ENCODE peak calls at places on chromosomes 3 and 15, in nine cellular contexts. R, J, V, T, S, Y, M, O and H are unnamed samples.

GRCh38 chr15:89839424-89839823 is 24.8 kb upstream of the ANPEP start:
- DNase-seq in S (no peak), Y (no peak), T (no peak), V (no peak), R (no peak), O (no peak), J (no peak), M (no peak), H (no peak)

GRCh38 chr3:119643528-119643927 is 16.9 kb downstream of the POPDC2 start:
- DNase-seq in T (peak), O (peak), V (no peak), J (no peak), R (no peak), M (no peak), Y (no peak), S (peak), H (no peak)

GRCh38 chr15:37695719-37696118 is 238.7 kb upstream of the TMCO5A start:
- DNase-seq in T (peak), O (no peak), Y (no peak), S (no peak), J (no peak), R (no peak), M (no peak), V (no peak), H (no peak)

GRCh38 chr15:85514413-85514812 is 134.0 kb downstream of the AKAP13 start:
- DNase-seq in T (no peak), J (no peak), V (no peak), O (no peak), Y (no peak), S (no peak), M (no peak), R (no peak), H (no peak)

GRCh38 chr15:59491062-59491461 is 53.1 kb downstream of the FAM81A start:
- DNase-seq in Y (no peak), V (no peak), S (no peak), M (no peak), O (no peak), J (no peak), T (no peak), R (no peak), H (no peak)

GRCh38 chr15:87354661-87355410 is 901.7 kb downstream of the NTRK3 start:
- DNase-seq in O (no peak), Y (no peak), R (no peak), T (peak), S (no peak), J (no peak), V (no peak), M (no peak), H (no peak)

GRCh38 chr3:13963137-13963886 is 83.4 kb upstream of the WNT7A start:
- DNase-seq in T (no peak), M (no peak), Y (no peak), O (no peak), J (no peak), R (no peak), S (no peak), V (no peak), H (no peak)

GRCh38 chr15:88465633-88466219 is 1.5 kb downstream of the MRPL46 start:
- DNase-seq in Y (peak), V (no peak), T (peak), O (no peak), R (no peak), M (no peak), J (no peak), S (no peak), H (no peak)

DNA sequence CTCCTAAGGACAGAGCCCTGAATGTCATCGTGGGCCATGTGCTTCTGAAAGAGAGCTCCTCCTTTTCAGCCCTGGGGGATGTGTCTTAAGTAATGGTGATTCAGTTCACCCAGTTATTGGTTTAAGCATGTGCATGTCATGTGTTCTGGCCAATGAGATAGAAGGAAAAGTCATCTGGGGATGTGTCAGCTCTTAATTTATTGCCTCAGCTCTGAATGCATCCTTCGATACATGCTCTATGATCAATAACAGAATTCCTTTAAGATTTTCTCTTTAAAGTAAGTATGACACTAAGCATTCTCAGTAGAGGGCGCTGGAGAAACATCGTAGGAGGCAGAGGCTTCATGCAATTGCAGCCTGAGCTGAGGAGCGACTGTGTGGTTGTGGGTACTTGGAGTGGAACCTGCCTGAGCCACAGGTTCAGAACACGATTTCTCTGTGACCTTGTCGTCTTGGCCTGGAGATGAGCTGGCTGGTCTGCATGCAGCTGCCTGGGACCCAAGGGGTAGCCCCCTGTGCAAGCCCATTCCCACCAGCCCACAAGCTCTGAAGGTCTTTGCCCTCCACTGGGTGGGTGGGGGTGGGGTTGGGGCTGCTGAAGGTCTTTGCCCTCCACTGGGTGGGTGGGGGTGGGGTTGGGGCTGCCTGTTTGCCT is 69.5 kb downstream of the C3orf38 start:
- DNase-seq in T (peak), S (peak), R (peak), J (peak), O (no peak), M (no peak), V (peak), Y (no peak), H (peak)
- TF ChIP-seq CTCF in T (peak), S (peak), R (peak), J (peak), O (peak), M (no peak), V (peak), Y (peak), H (no peak)

DNA sequence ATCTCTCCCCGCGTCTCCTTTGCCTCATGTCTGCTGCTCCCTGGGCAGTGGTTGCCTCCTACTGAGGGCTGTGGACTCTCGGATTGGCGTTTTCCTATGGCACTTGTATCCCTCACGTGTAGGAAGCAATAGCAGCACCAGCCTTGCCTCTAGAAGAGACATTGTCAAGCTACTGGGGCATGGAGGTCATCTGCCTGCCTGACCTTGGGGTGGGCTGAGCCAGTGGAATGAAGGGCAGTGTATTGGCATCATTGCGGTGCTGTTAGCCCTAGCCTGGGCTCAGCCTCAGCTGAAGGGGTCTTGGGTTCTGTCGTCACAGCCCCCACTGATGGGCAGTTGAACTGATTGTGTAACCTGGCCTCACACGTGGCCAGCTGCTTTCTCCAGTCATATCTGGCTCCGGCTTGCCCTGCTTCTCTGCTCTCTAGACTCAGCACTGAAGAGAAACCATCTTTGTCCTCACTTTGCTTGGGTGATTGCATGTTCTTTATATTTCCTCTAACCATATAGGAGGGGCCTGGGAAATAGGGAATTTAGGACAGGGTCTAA is 8.1 kb downstream of the ABCF3 start:
- DNase-seq in R (no peak), T (no peak), O (no peak), S (no peak), J (no peak), V (no peak), M (no peak), Y (no peak), H (no peak)
- H3K27ac ChIP-seq in R (no peak), T (no peak), O (no peak), S (no peak), J (no peak), V (no peak), M (no peak), Y (no peak), H (no peak)

DNA sequence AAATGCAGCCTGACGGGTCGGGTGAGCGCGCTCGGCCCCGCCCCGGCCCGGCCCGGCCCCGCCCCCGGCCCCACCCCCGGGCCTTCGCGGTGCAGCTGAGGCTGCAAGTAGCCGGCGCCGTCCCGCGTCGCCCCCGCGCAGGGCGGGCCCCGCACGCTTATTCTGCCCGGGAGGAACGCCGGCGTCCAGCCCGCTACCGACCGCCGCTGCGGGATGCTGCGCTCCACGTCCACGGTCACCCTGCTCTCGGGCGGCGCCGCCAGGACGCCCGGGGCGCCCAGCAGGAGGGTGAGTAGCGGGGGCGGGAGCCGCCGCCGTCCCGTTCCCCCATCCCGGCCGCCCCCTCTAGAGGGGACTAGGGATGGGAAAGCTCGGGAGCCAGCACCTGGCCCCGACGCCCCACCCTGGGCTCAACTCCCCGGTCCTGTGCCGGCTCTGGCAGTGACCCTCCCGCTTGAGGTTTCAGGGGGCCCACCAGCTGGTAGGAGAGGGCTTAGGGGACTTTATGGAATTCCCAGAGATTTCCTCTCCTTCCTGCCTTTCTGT is at the start of gene MYZAP:
- DNase-seq in Y (no peak), M (peak), J (peak), O (no peak), S (peak), V (peak), R (no peak), T (no peak), H (no peak)
- TF ChIP-seq POLR2A in Y (no peak), M (peak), J (peak), O (no peak), S (no peak), V (no peak), R (peak), T (no peak), H (no peak)

DNA sequence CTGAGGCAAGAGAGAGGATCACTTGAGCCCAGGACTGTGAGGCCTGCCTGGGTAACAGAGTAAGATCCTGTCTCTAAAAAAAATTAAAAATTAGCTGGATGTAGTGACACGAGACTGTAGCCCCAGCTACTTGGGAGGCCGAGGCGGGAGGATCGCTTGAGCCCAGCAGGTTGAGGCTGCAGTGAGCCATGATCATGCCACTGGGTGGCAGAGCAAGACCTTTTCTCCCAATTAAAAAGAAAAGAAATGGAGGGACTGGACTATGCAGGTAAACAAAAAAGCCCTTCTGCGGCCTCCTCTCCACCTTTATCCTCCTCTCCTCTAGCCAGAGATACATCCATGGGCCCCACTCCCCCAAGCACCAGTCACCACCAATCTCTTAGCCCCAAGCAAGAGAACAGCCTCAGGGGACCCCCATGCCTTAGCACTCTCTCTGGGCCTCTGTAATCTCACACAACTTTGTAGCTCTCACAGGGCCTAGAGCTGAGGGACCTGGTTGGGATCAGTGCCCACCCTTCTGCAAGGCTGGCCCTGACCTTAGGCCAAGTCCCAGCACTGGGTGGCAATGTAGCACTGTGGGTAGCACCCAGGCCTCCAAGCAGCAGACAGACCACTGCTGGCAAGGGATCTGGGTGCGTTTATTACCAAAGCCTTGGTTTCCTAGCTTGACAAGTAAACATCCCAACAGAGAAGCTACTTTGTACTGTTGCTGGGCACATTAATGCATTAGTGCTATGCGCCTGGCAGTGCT is 43.4 kb downstream of the FAM174B start:
- DNase-seq in M (no peak), R (peak), J (no peak), T (no peak), Y (no peak), V (no peak), O (no peak), S (no peak), H (no peak)
- TF ChIP-seq CTCF in M (no peak), R (peak), J (no peak), T (peak), Y (no peak), V (no peak), O (no peak), S (peak), H (no peak)

DNA sequence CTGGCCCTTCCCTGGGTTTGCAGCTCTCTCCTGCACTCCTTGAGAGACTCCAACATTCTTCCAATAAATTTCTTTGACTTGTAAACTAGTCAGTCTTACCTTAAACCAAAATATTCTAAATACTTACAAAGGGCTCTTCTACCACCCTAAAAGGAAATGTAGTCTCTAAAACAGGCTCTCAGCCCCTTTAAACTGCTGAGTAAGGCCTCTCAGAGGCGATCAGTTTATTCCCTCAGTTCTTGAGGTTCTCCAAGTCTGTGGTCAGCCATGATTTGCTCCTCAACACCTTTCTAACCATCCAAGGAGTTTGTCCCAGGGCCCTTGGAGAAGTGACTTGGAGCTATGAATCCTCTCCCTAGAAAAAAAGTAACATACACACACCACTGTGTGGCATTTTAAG is 64.8 kb downstream of the WHAMM start:
- DNase-seq in J (no peak), T (no peak), Y (no peak), R (no peak), V (no peak), S (no peak), M (no peak), O (no peak), H (no peak)
- H3K27ac ChIP-seq in J (no peak), T (no peak), Y (no peak), R (no peak), V (no peak), S (no peak), M (no peak), O (no peak), H (no peak)

GRCh38 chr3:184003187-184003967 is 14.3 kb downstream of the ABCC5 start:
- DNase-seq in Y (no peak), S (no peak), V (no peak), J (no peak), O (no peak), T (peak), R (no peak), M (no peak), H (no peak)

GRCh38 chr3:184008161-184008560 is 9.5 kb downstream of the ABCC5 start:
- DNase-seq in T (no peak), S (no peak), M (no peak), V (no peak), R (no peak), O (no peak), J (no peak), Y (no peak), H (no peak)

GRCh38 chr3:184002469-184002868 is 15.2 kb downstream of the ABCC5 start:
- DNase-seq in M (no peak), J (no peak), R (no peak), V (no peak), T (no peak), Y (no peak), O (no peak), S (no peak), H (no peak)

GRCh38 chr3:184004483-184004882 is 13.2 kb downstream of the ABCC5 start:
- DNase-seq in T (no peak), Y (no peak), R (no peak), M (no peak), J (no peak), S (no peak), V (no peak), O (no peak), H (peak)

DNA sequence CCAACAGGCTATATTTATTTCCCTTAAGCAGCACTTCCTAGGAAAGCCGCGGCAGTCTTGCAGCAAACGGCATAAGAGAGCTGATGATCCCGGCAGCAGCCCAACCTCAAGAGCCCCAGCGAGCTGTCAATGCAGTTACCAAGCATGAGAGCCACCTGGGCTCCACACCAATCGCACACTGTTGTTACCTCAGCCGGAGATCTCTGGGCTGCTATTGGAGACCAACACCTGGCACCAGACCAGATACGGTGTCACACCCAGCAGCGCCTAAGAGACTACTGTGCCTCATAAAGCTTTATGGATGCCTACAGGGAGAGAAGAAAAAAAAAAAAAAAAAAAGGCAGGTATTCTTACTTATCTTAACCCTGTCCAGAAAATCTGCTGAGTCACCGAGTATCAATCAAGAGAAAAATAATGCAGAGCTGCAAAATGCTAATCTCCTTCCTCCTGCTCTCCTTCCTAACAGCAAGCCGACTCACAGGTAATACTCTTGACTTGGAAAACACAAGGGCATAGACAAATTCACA is 11.6 kb downstream of the ABCC5 start:
- DNase-seq in O (peak), Y (no peak), J (peak), V (peak), M (peak), S (no peak), R (peak), T (peak), H (peak)
- TF ChIP-seq POLR2A in O (no peak), Y (no peak), J (peak), V (no peak), M (no peak), S (no peak), R (no peak), T (no peak), H (no peak)

GRCh38 chr3:45904931-45905330 is 18.6 kb downstream of the CCR9 start:
- DNase-seq in S (no peak), V (no peak), R (no peak), M (no peak), Y (no peak), O (no peak), J (no peak), T (no peak), H (no peak)

GRCh38 chr3:45907769-45908705 is 21.7 kb downstream of the CCR9 start:
- DNase-seq in R (no peak), T (peak), S (no peak), J (no peak), V (no peak), Y (no peak), O (no peak), M (no peak), H (no peak)

GRCh38 chr3:45908761-45909160 is 22.4 kb downstream of the CCR9 start:
- DNase-seq in S (no peak), O (no peak), R (no peak), V (no peak), M (no peak), Y (no peak), J (no peak), T (no peak), H (no peak)

GRCh38 chr3:45905755-45906154 is 19.4 kb downstream of the CCR9 start:
- DNase-seq in V (no peak), O (no peak), R (no peak), T (no peak), J (no peak), Y (no peak), M (no peak), S (no peak), H (no peak)

DNA sequence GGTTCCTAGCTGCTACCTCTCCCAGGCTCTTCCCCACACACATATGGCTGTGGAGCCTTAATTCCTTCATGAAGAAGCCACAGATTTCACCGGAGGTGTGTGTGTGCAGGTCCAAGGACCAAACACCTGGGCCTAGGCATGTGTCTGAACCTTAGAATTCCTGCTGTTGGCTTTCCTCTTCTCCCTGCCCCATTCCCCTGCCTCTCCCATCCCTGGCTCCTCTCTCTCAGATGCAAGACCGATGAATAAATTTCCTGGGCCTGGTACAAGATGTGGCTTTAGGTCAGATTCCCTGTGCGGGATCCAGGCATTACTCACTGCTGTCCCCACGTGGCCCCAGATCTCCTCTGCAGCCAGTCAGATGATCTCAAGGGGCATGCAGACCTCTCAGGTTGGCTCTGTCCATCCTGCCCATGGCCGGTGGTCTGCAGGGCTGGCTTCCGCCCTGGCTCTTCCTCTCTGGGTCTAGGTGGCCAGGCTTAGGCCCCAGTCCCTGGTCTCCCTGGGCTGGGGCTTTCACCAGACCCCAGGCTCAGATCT is 20.4 kb downstream of the CCR9 start:
- DNase-seq in J (no peak), T (peak), O (no peak), V (no peak), S (no peak), Y (no peak), M (no peak), R (no peak), H (peak)
- TF ChIP-seq CTCF in J (no peak), T (peak), O (peak), V (peak), S (no peak), Y (no peak), M (no peak), R (no peak), H (no peak)

GRCh38 chr15:95019907-95020306 is 788.5 kb downstream of the MCTP2 start:
- DNase-seq in O (no peak), M (no peak), J (no peak), T (no peak), Y (no peak), V (no peak), R (no peak), S (no peak), H (no peak)
- H3K27ac ChIP-seq in O (no peak), M (no peak), J (no peak), T (no peak), Y (no peak), V (no peak), R (no peak), S (no peak), H (no peak)

GRCh38 chr3:11204697-11205397 is 50.6 kb downstream of the HRH1 start:
- DNase-seq in J (no peak), R (no peak), S (no peak), Y (no peak), V (no peak), T (no peak), M (no peak), O (no peak), H (no peak)
- TF ChIP-seq POLR2A in J (no peak), R (no peak), S (no peak), Y (no peak), V (no peak), T (no peak), M (no peak), O (no peak), H (no peak)